ENCODE peak calls at places on chromosome 22, in ten cellular contexts. C is CD4-positive, alpha-beta memory T cell; X is aorta; F is PC-9; Z is tibial nerve; A is adrenal gland; S is pancreas; W is Panc1; T is mesenchymal stem cell; J is OCI-LY7. R is an unnamed sample.

GRCh38 chr22:24333301-24333700 is 62.7 kb downstream of the SPECC1L start:
- DNase-seq in S (no peak), A (no peak), Z (no peak), W (no peak), F (peak; percentile 42), J (no peak), X (no peak), T (no peak), C (no peak), R (no peak)

GRCh38 chr22:47207846-47208554 is 445.6 kb downstream of the TBC1D22A start:
- DNase-seq in C (no peak), F (no peak), T (no peak), Z (no peak), W (no peak), X (peak; percentile 37), J (no peak), S (no peak), A (no peak), R (no peak)

GRCh38 chr22:48301908-48302307 is 1525.8 kb downstream of the BRD1 start:
- DNase-seq in X (no peak), W (no peak), C (no peak), S (no peak), Z (no peak), J (no peak), T (no peak), F (no peak), A (no peak), R (no peak)

GRCh38 chr22:49554296-49554625 is 273.4 kb downstream of the BRD1 start:
- DNase-seq in J (no peak), W (no peak), C (no peak), X (peak; percentile 56), F (no peak), S (no peak), A (no peak), Z (no peak), T (no peak), R (no peak)

GRCh38 chr22:47153854-47154542 is 391.5 kb downstream of the TBC1D22A start:
- DNase-seq in T (no peak), C (no peak), Z (no peak), W (no peak), S (peak; percentile 66), F (no peak), A (peak; percentile 54), J (no peak), X (no peak), R (no peak)

GRCh38 chr22:19984201-19984753 is 32.3 kb downstream of the ARVCF start:
- DNase-seq in W (peak; percentile 64), A (peak; percentile 75), X (peak; percentile 89), Z (no peak), T (peak; percentile 78), J (no peak), F (peak; percentile 55), S (peak; percentile 57), C (no peak), R (peak; percentile 36)

GRCh38 chr22:50184004-50184461 is 1.7 kb upstream of the TRABD start:
- DNase-seq in S (peak; percentile 90), F (peak; percentile 67), Z (peak; percentile 70), J (no peak), C (no peak), T (no peak), X (no peak), A (peak; percentile 75), W (no peak), R (peak; percentile 71)

GRCh38 chr22:30806391-30806861 is 111.8 kb downstream of the OSBP2 start:
- DNase-seq in X (no peak), T (peak; percentile 14), J (no peak), S (no peak), C (no peak), Z (no peak), F (peak; percentile 84), W (no peak), A (no peak), R (no peak)

GRCh38 chr22:30314918-30315317 is 11.8 kb downstream of the TBC1D10A start:
- DNase-seq in C (no peak), S (no peak), W (no peak), Z (no peak), A (no peak), X (no peak), T (peak; percentile 68), F (no peak), J (no peak), R (no peak)

GRCh38 chr22:23564276-23564675 is 15.8 kb downstream of the IGLL1 start:
- DNase-seq in F (no peak), W (no peak), T (no peak), J (no peak), A (no peak), Z (no peak), X (peak; percentile 38), S (no peak), C (no peak), R (no peak)

GRCh38 chr22:47138898-47139789 is 376.7 kb downstream of the TBC1D22A start:
- DNase-seq in J (no peak), T (no peak), C (no peak), X (no peak), W (no peak), Z (no peak), S (peak; percentile 52), A (no peak), F (no peak), R (no peak)

DNA sequence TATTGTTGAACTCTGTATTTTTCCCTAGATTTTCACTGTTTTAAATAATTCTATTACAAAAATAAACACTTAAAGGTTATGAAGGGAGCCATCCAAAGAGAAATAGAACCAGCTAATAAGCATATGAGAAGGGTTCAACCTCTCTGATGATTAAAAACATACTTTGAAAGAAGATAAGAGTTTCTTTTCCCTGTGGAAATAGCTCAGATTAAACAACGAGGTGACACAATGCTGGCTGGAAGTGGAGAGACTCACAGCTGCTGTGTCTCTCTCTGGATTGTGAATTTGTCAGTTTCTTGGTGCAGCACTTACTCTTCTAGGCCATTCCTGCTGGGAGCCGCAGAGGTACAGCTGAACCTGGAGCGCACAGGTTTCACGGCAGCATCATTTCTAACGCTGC is 4.9 kb upstream of the FBLN1 start:
- DNase-seq in Z (no peak), A (no peak), C (no peak), X (peak; percentile 24), F (no peak), J (no peak), W (no peak), S (no peak), T (no peak), R (no peak)
- H3K4me3 ChIP-seq in Z (no peak overlapping the region), A (no peak overlapping the region), C (no peak overlapping the region), X (no peak overlapping the region), F (no peak overlapping the region), J (no peak overlapping the region), W (no peak overlapping the region), S (no peak overlapping the region), T (peak overlapping the region; percentile 59), R (no peak overlapping the region)

DNA sequence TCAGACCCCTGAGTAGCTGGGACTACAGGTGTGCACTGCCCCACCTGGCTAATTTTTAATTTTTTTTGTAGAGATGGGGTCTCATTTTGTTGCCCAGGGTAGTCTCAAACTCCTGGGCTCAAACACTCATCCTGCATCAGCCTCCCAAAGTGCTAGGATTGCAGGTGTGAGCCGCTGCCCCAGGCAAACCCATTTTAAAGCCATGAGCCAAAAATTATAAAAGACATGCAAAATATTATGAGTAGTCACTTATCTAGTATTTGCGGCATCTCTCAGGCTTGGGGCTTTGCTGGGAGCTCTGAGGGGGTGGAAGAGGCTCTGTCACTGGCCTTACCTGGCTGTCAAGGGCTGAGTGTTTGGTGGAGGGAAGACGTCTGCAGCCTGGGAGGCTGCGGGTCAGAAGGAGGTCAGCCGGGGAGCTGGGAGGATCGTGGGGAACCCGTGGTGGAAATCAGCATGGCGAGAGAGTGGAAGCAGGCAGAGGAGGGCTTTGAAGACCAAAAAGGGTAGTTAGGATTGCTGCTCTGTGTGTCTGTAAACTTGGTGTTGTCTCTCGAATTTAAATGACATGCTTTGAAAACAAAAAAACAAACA is 69.1 kb upstream of the PARVG start:
- DNase-seq in X (peak; percentile 21), C (no peak), A (no peak), F (no peak), W (no peak), T (no peak), J (no peak), Z (no peak), S (no peak), R (no peak)
- H3K4me1 ChIP-seq in X (no peaks in the 10 kb centered on the region), C (no peaks in the 10 kb centered on the region), A (no peaks in the 10 kb centered on the region), F (no peaks in the 10 kb centered on the region), W (no peaks in the 10 kb centered on the region), T (peaks cover 2% of the 10 kb centered on the region), J (no peaks in the 10 kb centered on the region), Z (no peaks in the 10 kb centered on the region), S (no peaks in the 10 kb centered on the region), R (no peaks in the 10 kb centered on the region)

DNA sequence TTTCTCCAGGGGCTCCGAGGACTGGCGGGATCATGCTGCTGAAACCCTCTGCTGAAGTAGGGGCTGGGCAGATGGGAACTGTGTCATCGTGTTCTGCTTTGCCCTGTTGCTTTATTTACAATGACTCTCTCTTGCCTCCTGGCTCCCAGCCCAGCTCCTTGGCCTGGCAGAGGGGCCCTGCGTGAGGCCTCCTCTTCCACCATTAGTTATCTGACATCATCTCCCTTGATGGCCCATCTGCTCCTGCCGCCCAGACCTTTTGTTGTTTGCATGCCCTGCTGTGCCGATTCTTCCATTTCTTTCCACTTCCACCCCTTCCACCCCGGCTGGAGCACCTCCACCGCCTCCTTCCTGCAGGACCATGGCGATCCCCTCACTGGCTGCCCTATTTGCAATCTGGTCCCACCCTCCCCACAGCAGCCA is 201.0 kb downstream of the MYO18B start:
- DNase-seq in T (no peak), W (no peak), J (no peak), C (no peak), A (peak; percentile 22), S (no peak), F (no peak), X (no peak), Z (no peak), R (no peak)
- H3K4me3 ChIP-seq in T (no peak overlapping the region), W (no peak overlapping the region), J (no peak overlapping the region), C (no peak overlapping the region), A (no peak overlapping the region), S (no peak overlapping the region), F (no peak overlapping the region), X (no peak overlapping the region), Z (no peak overlapping the region), R (no peak overlapping the region)

GRCh38 chr22:36453855-36454378 is 27.5 kb downstream of the TXN2 start:
- DNase-seq in C (no peak), A (no peak), S (no peak), X (no peak), J (peak; percentile 16), W (no peak), F (peak; percentile 20), T (no peak), Z (no peak), R (no peak)

GRCh38 chr22:36454916-36455570 is 26.4 kb downstream of the TXN2 start:
- DNase-seq in S (peak; percentile 97), C (peak; percentile 93), X (peak; percentile 98), Z (peak; percentile 79), T (peak; percentile 86), F (peak; percentile 81), J (peak; percentile 96), A (peak; percentile 92), W (no peak), R (peak; percentile 98)

GRCh38 chr22:36457688-36458450 is 23.6 kb downstream of the TXN2 start:
- DNase-seq in Z (no peak), T (peak; percentile 65), F (peak; percentile 32), C (no peak), X (peak; percentile 88), S (no peak), J (no peak), W (no peak), A (peak; percentile 66), R (peak; percentile 72)

GRCh38 chr22:36456459-36456835 is 25.0 kb downstream of the TXN2 start:
- DNase-seq in J (no peak), W (no peak), X (no peak), Z (no peak), C (no peak), S (no peak), F (peak; percentile 28), T (no peak), A (no peak), R (no peak)

GRCh38 chr22:36455571-36456458 is 25.6 kb downstream of the TXN2 start:
- DNase-seq in S (no peak), X (no peak), W (no peak), A (no peak), C (no peak), F (peak; percentile 30), Z (no peak), J (no peak), T (no peak), R (no peak)
- H3K4me1 ChIP-seq in S (peaks cover 45% of the 10 kb centered on the region), X (no peaks in the 10 kb centered on the region), W (peaks cover 41% of the 10 kb centered on the region), A (peaks cover 21% of the 10 kb centered on the region), C (peaks cover 48% of the 10 kb centered on the region), F (peaks cover 67% of the 10 kb centered on the region), Z (no peaks in the 10 kb centered on the region), J (peaks cover 46% of the 10 kb centered on the region), T (peaks cover 41% of the 10 kb centered on the region), R (peaks cover 55% of the 10 kb centered on the region)